ENCODE peak calls at places on chromosomes 11 and 22, in four cellular contexts. S, B, W and E are unnamed samples.
A peak's percentile ranks its signal among the peaks of the same experiment; 100 is the strongest.

GRCh38 chr11:86460461-86461404 is 86.0 kb downstream of the CCDC81 start:
- DNase-seq in B (no peak), S (no peak), W (peak; percentile 30), E (no peak)

GRCh38 chr11:33701302-33701701 is 676 bp upstream of the C11orf91 start:
- DNase-seq in S (no peak), W (no peak), B (no peak), E (no peak)

GRCh38 chr11:112302226-112302868 is 41.7 kb upstream of the PLET1 start:
- DNase-seq in B (no peak), W (peak; percentile 51), S (no peak), E (no peak)

GRCh38 chr11:75966546-75967287 is 151.7 kb downstream of the UVRAG start:
- DNase-seq in S (no peak), W (no peak), B (no peak), E (no peak)

GRCh38 chr11:1887451-1888346 is 4.0 kb downstream of the PRR33 start:
- DNase-seq in W (peak; percentile 91), S (no peak), B (no peak), E (no peak)

GRCh38 chr11:16815047-16815767 is 76.8 kb downstream of the C11orf58 start:
- DNase-seq in W (no peak), S (peak; percentile 79), B (no peak), E (no peak)

GRCh38 chr22:41271787-41272186 is 14.2 kb downstream of the RANGAP1 start:
- DNase-seq in S (no peak), B (no peak), W (no peak), E (no peak)

GRCh38 chr11:33000181-33000580 is 15.5 kb upstream of the DEPDC7 start:
- DNase-seq in S (no peak), B (no peak), W (peak; percentile 80), E (no peak)

GRCh38 chr11:119934866-119935265 is 203.0 kb downstream of the TRIM29 start:
- DNase-seq in B (no peak), S (no peak), W (no peak), E (no peak)

GRCh38 chr11:35363246-35364100 is 55.9 kb downstream of the SLC1A2 start:
- DNase-seq in W (no peak), B (no peak), S (no peak), E (no peak)

GRCh38 chr22:28898233-28898629 is 14.9 kb downstream of the ZNRF3 start:
- DNase-seq in W (no peak), B (no peak), S (no peak), E (no peak)

GRCh38 chr11:29405305-29405704 is 611.5 kb downstream of the KCNA4 start:
- DNase-seq in W (no peak), B (no peak), S (no peak), E (no peak)

GRCh38 chr22:45413368-45414211 is at the start of the genes RIBC2 and SMC1B:
- DNase-seq in W (peak; percentile 15), S (peak; percentile 73), B (peak; percentile 82), E (peak; percentile 85)

GRCh38 chr11:96424693-96425092 is 34.9 kb downstream of the JRKL start:
- DNase-seq in B (no peak), S (no peak), W (peak; percentile 12), E (no peak)

GRCh38 chr11:8362899-8363298 is 99.2 kb upstream of the LMO1 start:
- DNase-seq in S (no peak), W (no peak), B (no peak), E (no peak)

GRCh38 chr22:22865311-22866072 is 22.1 kb upstream of the IGLL5 start:
- DNase-seq in S (no peak), B (no peak), W (no peak), E (peak; percentile 27)

GRCh38 chr11:65663634-65664200 is 1.0 kb upstream of the RELA start:
- DNase-seq in W (peak; percentile 57), B (peak; percentile 59), S (no peak), E (no peak)

GRCh38 chr11:113397212-113397611 is 9.6 kb downstream of the ANKK1 start:
- DNase-seq in S (no peak), B (no peak), W (no peak), E (no peak)

GRCh38 chr11:69726481-69726880 is 22.7 kb upstream of the FGF19 start:
- DNase-seq in B (no peak), S (no peak), W (no peak), E (no peak)

GRCh38 chr22:27546157-27546556 is 255.4 kb downstream of the MN1 start:
- DNase-seq in B (no peak), S (no peak), W (no peak), E (no peak)

GRCh38 chr11:1232328-1233321 is 9.8 kb downstream of the MUC5B start:
- DNase-seq in S (no peak), B (no peak), W (no peak), E (no peak)